ENCODE peak calls at places on chromosomes 3 and 15, in four cellular contexts. Q is AG09319, W is fibroblast of villous mesenchyme, T is endodermal cell. L is an unnamed sample.

GRCh38 chr3:197001106-197001971 is 28.3 kb downstream of the MELTF start:
- DNase-seq in W (no peak), T (no peak), Q (no peak), L (no peak)

GRCh38 chr15:68812596-68813548 is 7.8 kb downstream of the ANP32A start:
- DNase-seq in T (no peak), Q (no peak), W (peak; percentile 69), L (no peak)

GRCh38 chr15:66293419-66294156 is at the start of gene DIS3L:
- DNase-seq in Q (no peak), W (peak; percentile 40), T (peak; percentile 86), L (peak; percentile 56)

GRCh38 chr3:45677045-45677436 is 12.2 kb upstream of the SACM1L start:
- DNase-seq in W (peak; percentile 95), T (no peak), Q (no peak), L (peak; percentile 25)

GRCh38 chr3:136612512-136612911 is 139.7 kb downstream of the STAG1 start:
- DNase-seq in Q (no peak), T (no peak), W (no peak), L (no peak)

GRCh38 chr3:71491141-71491752 is 92.3 kb downstream of the FOXP1 start:
- DNase-seq in T (no peak), W (no peak), Q (no peak), L (no peak)

GRCh38 chr3:78879516-78879860 is 888.3 kb downstream of the ROBO1 start:
- DNase-seq in T (no peak), W (no peak), Q (no peak), L (no peak)

GRCh38 chr3:38655708-38656300 is 6.3 kb upstream of the SCN5A start:
- DNase-seq in W (peak; percentile 48), T (peak; percentile 75), Q (no peak), L (no peak)

GRCh38 chr15:70420421-70421196 is 322.9 kb upstream of the TLE3 start:
- DNase-seq in W (no peak), Q (no peak), T (peak; percentile 84), L (no peak)

GRCh38 chr3:45087155-45087554 is 59.0 kb downstream of the CDCP1 start:
- DNase-seq in T (no peak), W (no peak), Q (no peak), L (no peak)

GRCh38 chr3:25428003-25428861 is at the start of gene RARB:
- DNase-seq in T (peak; percentile 88), W (peak; percentile 91), Q (peak; percentile 66), L (peak; percentile 39)

GRCh38 chr15:68704496-68705021 is 116.1 kb downstream of the ANP32A start:
- DNase-seq in Q (no peak), T (peak; percentile 77), W (no peak), L (no peak)

GRCh38 chr3:43995929-43996378 is 245.7 kb upstream of the TOPAZ1 start:
- DNase-seq in Q (no peak), T (no peak), W (no peak), L (no peak)

GRCh38 chr3:58254144-58254543 is 16.6 kb downstream of the ABHD6 start:
- DNase-seq in Q (no peak), T (no peak), W (no peak), L (no peak)

GRCh38 chr15:35519536-35520149 is 26.3 kb downstream of the DPH6 start:
- DNase-seq in W (peak; percentile 73), T (no peak), Q (no peak), L (peak; percentile 4)

GRCh38 chr3:56421205-56421604 is 47.1 kb downstream of the ERC2 start:
- DNase-seq in Q (no peak), W (no peak), T (no peak), L (no peak)

GRCh38 chr3:132034486-132035464 is at the start of gene CPNE4:
- DNase-seq in T (peak; percentile 99), W (peak; percentile 61), Q (peak; percentile 16), L (peak; percentile 100)

GRCh38 chr3:42262525-42262924 is 3.5 kb downstream of the CCK start:
- DNase-seq in Q (peak; percentile 20), T (no peak), W (peak; percentile 14), L (no peak)

GRCh38 chr3:42264399-42265058 is 1.5 kb downstream of the CCK start:
- DNase-seq in T (peak; percentile 83), W (no peak), Q (no peak), L (no peak)

GRCh38 chr3:42265059-42265991 is 660 bp downstream of the CCK start:
- DNase-seq in T (no peak), Q (no peak), W (no peak), L (no peak)

GRCh38 chr3:42266085-42266484 is at the start of gene CCK:
- DNase-seq in T (no peak), Q (no peak), W (no peak), L (no peak)

GRCh38 chr3:42263354-42264346 is 2.3 kb downstream of the CCK start:
- DNase-seq in Q (no peak), W (no peak), T (peak; percentile 87), L (peak; percentile 14)
- TF ChIP-seq CTCF in Q (no peak), W (no peak), T (peak; percentile 60), L (no peak)

GRCh38 chr3:151827816-151828215 is 13.9 kb downstream of the AADAC start:
- DNase-seq in W (no peak), T (no peak), Q (no peak), L (no peak)
- TF ChIP-seq CTCF in W (no peak), T (no peak), Q (no peak), L (no peak)

GRCh38 chr3:51544011-51544775 is 5.7 kb downstream of the RAD54L2 start:
- DNase-seq in Q (no peak), T (peak; percentile 75), W (no peak), L (no peak)

GRCh38 chr3:51535146-51536019 is 3.1 kb upstream of the RAD54L2 start:
- DNase-seq in T (no peak), W (no peak), Q (no peak), L (no peak)

GRCh38 chr3:51539291-51539891 is 872 bp downstream of the RAD54L2 start:
- DNase-seq in T (peak; percentile 77), Q (peak; percentile 7), W (peak; percentile 57), L (peak; percentile 12)

GRCh38 chr3:51538115-51538458 is 432 bp upstream of the RAD54L2 start:
- DNase-seq in T (no peak), Q (no peak), W (peak; percentile 17), L (peak; percentile 9)

DNA sequence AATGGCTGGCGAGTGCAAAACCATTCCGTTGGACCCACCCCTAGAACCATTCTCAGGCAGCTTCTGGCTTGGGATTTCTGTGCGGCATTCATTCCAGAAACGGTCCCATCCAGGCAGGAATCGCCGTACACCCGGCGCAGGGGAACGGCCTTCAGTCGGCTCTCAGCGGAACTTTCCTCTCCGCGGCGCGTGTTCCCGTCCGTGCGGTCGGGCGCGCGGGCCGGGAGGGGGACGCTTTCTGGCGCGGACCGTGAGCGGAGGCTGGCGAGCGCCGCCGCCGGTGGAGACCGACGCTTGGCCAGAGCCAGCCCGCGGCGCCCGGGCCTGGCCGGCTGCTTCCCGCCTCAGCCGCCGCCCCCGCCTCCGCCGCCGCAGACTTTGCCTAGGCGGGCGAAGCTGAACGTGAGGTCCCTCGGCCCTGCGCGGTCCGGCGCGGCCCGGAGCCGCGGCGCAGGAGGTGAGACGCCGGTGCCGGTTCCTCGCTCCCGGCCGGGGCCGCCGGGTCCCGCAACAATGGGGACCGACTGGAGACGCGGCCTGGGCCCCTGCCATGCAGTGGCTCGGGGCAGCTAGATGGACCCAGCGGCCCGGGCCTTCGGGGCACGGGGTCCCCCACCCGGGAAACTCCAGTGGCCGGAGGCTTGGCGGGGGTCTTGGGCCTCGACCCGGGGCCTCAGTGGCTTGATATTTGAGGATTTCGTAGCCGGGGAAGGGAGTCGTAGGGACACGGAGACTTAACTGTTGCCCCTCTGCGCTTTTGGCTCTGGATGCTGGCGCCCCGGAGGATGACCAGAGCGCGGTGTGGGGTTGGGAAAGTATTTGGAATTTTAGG is at the start of gene RAD54L2:
- DNase-seq in T (peak; percentile 90), Q (peak; percentile 51), W (peak; percentile 85), L (peak; percentile 85)
- TF ChIP-seq CTCF in T (peak; percentile 49), Q (no peak), W (peak; percentile 18), L (no peak)

GRCh38 chr3:15795563-15796308 is 2.0 kb downstream of the ANKRD28 start:
- DNase-seq in T (no peak), Q (peak; percentile 53), W (peak; percentile 77), L (no peak)

GRCh38 chr3:15796331-15796730 is 1.4 kb downstream of the ANKRD28 start:
- DNase-seq in T (no peak), W (no peak), Q (no peak), L (no peak)

GRCh38 chr3:15796771-15797599 is 794 bp downstream of the ANKRD28 start:
- DNase-seq in T (peak; percentile 62), Q (no peak), W (peak; percentile 69), L (no peak)

GRCh38 chr3:15798533-15799245 is 910 bp upstream of the ANKRD28 start:
- DNase-seq in W (no peak), Q (no peak), T (no peak), L (no peak)

GRCh38 chr3:15797600-15798303 is at the start of gene ANKRD28:
- DNase-seq in T (peak; percentile 50), W (peak; percentile 96), Q (peak; percentile 90), L (peak; percentile 3)
- TF ChIP-seq CTCF in T (peak; percentile 61), W (peak; percentile 29), Q (peak; percentile 32), L (no peak)

DNA sequence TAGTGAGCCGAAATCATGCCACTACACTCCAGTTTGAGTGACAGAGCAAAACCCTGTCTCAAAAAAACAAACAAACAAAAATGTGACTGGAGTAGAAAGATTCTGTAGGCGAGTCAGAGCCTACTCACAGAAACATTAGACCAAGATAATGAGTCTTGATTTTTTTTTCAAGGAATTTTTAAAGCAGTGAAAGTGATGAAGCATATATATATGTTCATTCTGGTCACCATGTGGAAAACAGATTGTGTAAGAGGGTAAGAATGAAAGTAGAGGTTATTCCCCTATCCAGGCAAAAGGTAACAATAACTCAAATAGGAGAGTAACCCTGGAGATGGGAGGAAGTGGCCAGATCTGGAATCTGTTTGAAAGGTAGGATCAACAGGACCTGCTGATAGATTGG is 26.2 kb upstream of the FHIT start:
- DNase-seq in T (no peak), Q (no peak), W (no peak), L (no peak)
- TF ChIP-seq CTCF in T (no peak), Q (no peak), W (no peak), L (no peak)

L was measured in endothelial cell.